ENCODE peak calls at places on chromosome 21, in nine cellular contexts. F is MM.1S, T is OCI-LY7, R is tibial artery, W is pancreas, Y is stomach, P is fibroblast of lung, E is heart right ventricle, A is left lung. J is an unnamed sample. For H3K4me1, the result is how much of the 10 kb centered on the place peaks cover.

GRCh38 chr21:38920631-38921398 is 115.1 kb downstream of the ETS2 start:
- DNase-seq in F (no peak), T (no peak), R (no peak), W (no peak), Y (no peak), P (peak), E (no peak), A (no peak), J (no peak)

GRCh38 chr21:31092867-31093266 is 54.6 kb upstream of the KRTAP19-8 start:
- DNase-seq in F (no peak), T (no peak), R (no peak), W (no peak), Y (no peak), P (no peak), E (no peak), A (no peak), J (no peak)

GRCh38 chr21:33231526-33231925 is 1.8 kb downstream of the IFNAR2 start:
- DNase-seq in F (no peak), T (no peak), R (no peak), W (no peak), Y (no peak), P (no peak), E (no peak), A (no peak), J (no peak)

GRCh38 chr21:15050588-15051377 is 14.0 kb downstream of the NRIP1 start:
- DNase-seq in F (no peak), T (no peak), R (no peak), W (no peak), Y (no peak), P (no peak), E (no peak), A (no peak), J (no peak)

GRCh38 chr21:25966308-25966707 is 204.3 kb downstream of the APP start:
- DNase-seq in F (no peak), T (no peak), R (no peak), W (no peak), Y (no peak), P (peak), E (no peak), A (no peak), J (no peak)

GRCh38 chr21:14438204-14438603 is 55.3 kb upstream of the HSPA13 start:
- DNase-seq in F (no peak), T (no peak), R (no peak), W (no peak), Y (no peak), P (no peak), E (no peak), A (no peak), J (no peak)

GRCh38 chr21:29092102-29092959 is 18.9 kb upstream of the CCT8 start:
- DNase-seq in F (no peak), T (no peak), R (no peak), W (no peak), Y (no peak), P (peak), E (no peak), A (no peak), J (no peak)

GRCh38 chr21:39456665-39457064 is 4.9 kb downstream of the SH3BGR start:
- DNase-seq in F (no peak), T (no peak), R (no peak), W (no peak), Y (no peak), P (no peak), E (no peak), A (no peak), J (no peak)

GRCh38 chr21:39022901-39023693 is 160.2 kb downstream of the PSMG1 start:
- DNase-seq in F (no peak), T (no peak), R (peak), W (peak), Y (no peak), P (peak), E (peak), A (peak), J (peak)

GRCh38 chr21:29343517-29343916 is 44.8 kb downstream of the BACH1 start:
- DNase-seq in F (no peak), T (no peak), R (no peak), W (no peak), Y (no peak), P (peak), E (no peak), A (no peak), J (no peak)

GRCh38 chr21:39314155-39315027 is 959 bp upstream of the BRWD1 start:
- DNase-seq in F (peak), T (peak), R (peak), W (peak), Y (peak), P (peak), E (peak), A (no peak), J (peak)

GRCh38 chr21:21807598-21807903 is 809.3 kb downstream of the NCAM2 start:
- DNase-seq in F (no peak), T (no peak), R (no peak), W (no peak), Y (no peak), P (no peak), E (no peak), A (no peak), J (no peak)

GRCh38 chr21:38787461-38788274 is 18.1 kb upstream of the ETS2 start:
- DNase-seq in F (no peak), T (no peak), R (no peak), W (peak), Y (peak), P (peak), E (no peak), A (no peak), J (no peak)

GRCh38 chr21:33971492-33972013 is 55.9 kb upstream of the ATP5PO start:
- DNase-seq in F (no peak), T (no peak), R (no peak), W (no peak), Y (no peak), P (no peak), E (no peak), A (no peak), J (no peak)

GRCh38 chr21:22556829-22557228 is 1558.6 kb downstream of the NCAM2 start:
- DNase-seq in F (no peak), T (no peak), R (no peak), W (no peak), Y (no peak), P (no peak), E (no peak), A (no peak), J (no peak)

GRCh38 chr21:38645282-38645681 is 147.0 kb upstream of the ERG start:
- DNase-seq in F (no peak), T (no peak), R (no peak), W (no peak), Y (no peak), P (peak), E (no peak), A (no peak), J (no peak)

GRCh38 chr21:34243562-34243961 is 120.2 kb upstream of the KCNE2 start:
- DNase-seq in F (peak), T (peak), R (no peak), W (no peak), Y (peak), P (peak), E (no peak), A (no peak), J (no peak)

GRCh38 chr21:31911138-31911907 is 38.5 kb downstream of the HUNK start:
- DNase-seq in F (no peak), T (no peak), R (no peak), W (no peak), Y (no peak), P (no peak), E (no peak), A (no peak), J (no peak)

GRCh38 chr21:39082656-39083376 is 100.4 kb downstream of the PSMG1 start:
- DNase-seq in F (peak), T (peak), R (no peak), W (peak), Y (peak), P (no peak), E (no peak), A (no peak), J (no peak)

GRCh38 chr21:28253971-28254370 is 738.7 kb downstream of the LTN1 start:
- DNase-seq in F (no peak), T (no peak), R (no peak), W (no peak), Y (no peak), P (no peak), E (no peak), A (no peak), J (no peak)

GRCh38 chr21:31874817-31875216 is 2.0 kb downstream of the HUNK start:
- DNase-seq in F (no peak), T (no peak), R (no peak), W (peak), Y (no peak), P (no peak), E (no peak), A (peak), J (no peak)

GRCh38 chr21:17371470-17371869 is 141.4 kb upstream of the CXADR start:
- DNase-seq in F (no peak), T (no peak), R (no peak), W (no peak), Y (no peak), P (peak), E (no peak), A (no peak), J (no peak)

GRCh38 chr21:26115899-26116298 is 54.7 kb downstream of the APP start:
- DNase-seq in F (no peak), T (no peak), R (no peak), W (no peak), Y (no peak), P (peak), E (no peak), A (no peak), J (no peak)

GRCh38 chr21:39874759-39875158 is 7.5 kb downstream of the PCP4 start:
- DNase-seq in F (peak), T (no peak), R (no peak), W (no peak), Y (no peak), P (no peak), E (no peak), A (no peak), J (no peak)

GRCh38 chr21:35138665-35139381 is 89.7 kb upstream of the RUNX1 start:
- DNase-seq in F (no peak), T (peak), R (no peak), W (no peak), Y (no peak), P (peak), E (no peak), A (no peak), J (no peak)

GRCh38 chr21:32311621-32312020 is 13.0 kb downstream of the MRAP start:
- DNase-seq in F (no peak), T (no peak), R (no peak), W (no peak), Y (no peak), P (no peak), E (no peak), A (no peak), J (no peak)

GRCh38 chr21:27132270-27132669 is 165.4 kb upstream of the ADAMTS5 start:
- DNase-seq in F (no peak), T (no peak), R (no peak), W (no peak), Y (no peak), P (peak), E (no peak), A (no peak), J (no peak)

GRCh38 chr21:31929548-31929947 is 56.7 kb downstream of the HUNK start:
- DNase-seq in F (no peak), T (no peak), R (no peak), W (no peak), Y (no peak), P (no peak), E (no peak), A (no peak), J (no peak)

GRCh38 chr21:14836950-14837349 is 227.8 kb downstream of the NRIP1 start:
- DNase-seq in F (no peak), T (no peak), R (no peak), W (no peak), Y (no peak), P (no peak), E (no peak), A (no peak), J (no peak)

GRCh38 chr21:39556176-39556575 is 56.6 kb upstream of the B3GALT5 start:
- DNase-seq in F (no peak), T (no peak), R (no peak), W (no peak), Y (no peak), P (no peak), E (no peak), A (no peak), J (no peak)

GRCh38 chr21:19900149-19900548 is 1098.1 kb upstream of the NCAM2 start:
- DNase-seq in F (no peak), T (no peak), R (no peak), W (no peak), Y (no peak), P (no peak), E (no peak), A (no peak), J (no peak)

GRCh38 chr21:31991356-31992331 is 118.8 kb downstream of the HUNK start:
- DNase-seq in F (no peak), T (no peak), R (no peak), W (no peak), Y (no peak), P (no peak), E (no peak), A (no peak), J (no peak)

GRCh38 chr21:43613755-43614638 is 45.3 kb downstream of the HSF2BP start:
- DNase-seq in F (peak), T (no peak), R (no peak), W (no peak), Y (no peak), P (peak), E (no peak), A (no peak), J (no peak)

GRCh38 chr21:29334717-29335428 is 36.2 kb downstream of the BACH1 start:
- DNase-seq in F (no peak), T (no peak), R (no peak), W (no peak), Y (no peak), P (peak), E (no peak), A (no peak), J (no peak)

GRCh38 chr21:33975548-33976081 is 60.0 kb upstream of the ATP5PO start:
- DNase-seq in F (no peak), T (peak), R (no peak), W (no peak), Y (no peak), P (no peak), E (no peak), A (no peak), J (no peak)

GRCh38 chr21:15063081-15063820 is 1.5 kb downstream of the NRIP1 start:
- DNase-seq in F (peak), T (no peak), R (no peak), W (no peak), Y (no peak), P (no peak), E (no peak), A (no peak), J (peak)

GRCh38 chr21:44818636-44819011 is 762 bp upstream of the SUMO3 start:
- DNase-seq in F (no peak), T (no peak), R (no peak), W (no peak), Y (no peak), P (no peak), E (peak), A (peak), J (no peak)

GRCh38 chr21:44817914-44818635 is at the start of gene SUMO3:
- DNase-seq in F (peak), T (peak), R (peak), W (peak), Y (peak), P (peak), E (peak), A (peak), J (peak)

GRCh38 chr21:44817506-44817880 is 369 bp downstream of the SUMO3 start:
- DNase-seq in F (peak), T (peak), R (peak), W (peak), Y (peak), P (peak), E (peak), A (peak), J (peak)

GRCh38 chr21:44815852-44816628 is 1.8 kb downstream of the SUMO3 start:
- DNase-seq in F (no peak), T (no peak), R (no peak), W (peak), Y (no peak), P (no peak), E (no peak), A (no peak), J (no peak)

DNA sequence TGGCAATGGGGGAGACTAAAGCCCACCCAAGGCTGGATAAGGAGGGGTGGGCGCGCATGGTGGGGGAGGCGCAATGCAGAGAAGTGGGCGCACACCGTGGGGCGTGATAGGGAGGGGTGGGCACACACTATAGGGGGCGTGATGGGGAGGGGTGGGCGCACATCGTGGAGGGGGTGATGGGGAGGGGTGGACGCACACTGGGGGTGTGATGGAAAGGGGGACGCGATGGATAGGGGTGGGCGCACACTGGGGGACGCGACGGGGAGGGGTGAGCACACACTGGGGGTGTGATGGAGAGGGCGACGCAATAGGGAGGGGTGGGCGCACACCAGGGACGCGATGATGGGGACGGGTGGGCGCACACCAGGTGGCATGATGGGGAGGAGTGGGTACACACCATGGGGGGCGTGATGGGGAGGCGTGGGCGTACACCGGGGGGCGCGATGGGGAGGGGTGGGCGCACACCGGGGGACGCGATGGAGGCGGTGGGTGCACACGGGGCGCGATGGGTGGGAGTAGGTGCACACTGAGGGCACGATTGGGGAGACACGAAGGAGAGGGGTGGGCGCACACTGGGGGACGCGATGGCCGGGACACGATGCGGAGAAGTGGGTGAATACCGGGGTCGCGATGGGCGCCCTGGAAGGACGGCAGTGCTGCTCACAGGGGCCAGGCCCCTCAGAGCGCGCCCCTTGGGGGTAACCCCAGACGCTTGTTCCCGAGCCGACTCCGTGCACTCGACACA is 929 bp downstream of the SUMO3 start:
- DNase-seq in F (no peak), T (no peak), R (no peak), W (peak), Y (no peak), P (no peak), E (peak), A (no peak), J (no peak)
- H3K27ac ChIP-seq in F (no peak), T (no peak), R (peak), W (no peak), Y (peak), P (no peak), E (peak), A (peak), J (peak)

GRCh38 chr21:16213518-16213917 is 483.7 kb downstream of the USP25 start:
- DNase-seq in F (no peak), T (no peak), R (no peak), W (no peak), Y (no peak), P (no peak), E (no peak), A (no peak), J (no peak)
- H3K4me1 ChIP-seq in F (under half), T (under half), R (under half), W (under half), Y (under half), P (under half), E (under half), A (under half), J (under half)

DNA sequence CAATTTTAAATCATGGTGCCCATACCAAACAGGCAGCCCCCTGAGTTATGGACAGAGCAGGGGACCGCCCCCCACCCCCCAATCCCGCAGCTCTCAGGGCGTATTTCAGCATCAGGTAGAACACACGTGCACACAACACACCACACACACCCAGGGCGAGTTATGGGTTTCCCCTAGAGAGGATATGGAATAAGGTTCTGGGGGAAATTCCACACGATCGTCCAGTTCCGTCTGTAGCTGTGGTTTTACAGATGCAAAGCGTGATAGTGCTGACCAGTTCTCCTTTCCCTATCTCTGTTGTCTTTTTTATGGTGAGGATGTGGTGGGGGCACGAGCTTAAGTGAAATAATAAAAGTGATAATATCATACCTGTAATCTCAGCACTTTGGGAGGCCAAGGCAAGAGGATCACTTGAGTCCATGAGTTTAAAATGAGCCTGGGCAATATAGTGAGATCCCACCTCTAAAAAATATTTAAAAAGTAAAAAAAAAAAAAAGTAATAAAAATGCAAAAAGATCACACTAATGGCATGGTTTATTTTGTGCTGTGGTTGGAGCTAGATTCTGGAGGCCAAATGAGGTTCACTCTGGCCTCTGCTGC is 25.1 kb downstream of the C2CD2 start:
- DNase-seq in F (peak), T (peak), R (no peak), W (no peak), Y (no peak), P (no peak), E (no peak), A (no peak), J (no peak)
- H3K27ac ChIP-seq in F (peak), T (peak), R (peak), W (no peak), Y (peak), P (no peak), E (peak), A (peak), J (no peak)

GRCh38 chr21:42255038-42255601 is 36.2 kb downstream of the ABCG1 start:
- DNase-seq in F (no peak), T (peak), R (no peak), W (no peak), Y (no peak), P (no peak), E (no peak), A (peak), J (peak)
- H3K4me1 ChIP-seq in F (under half), T (half or more), R (under half), W (under half), Y (under half), P (under half), E (under half), A (under half), J (under half)

DNA sequence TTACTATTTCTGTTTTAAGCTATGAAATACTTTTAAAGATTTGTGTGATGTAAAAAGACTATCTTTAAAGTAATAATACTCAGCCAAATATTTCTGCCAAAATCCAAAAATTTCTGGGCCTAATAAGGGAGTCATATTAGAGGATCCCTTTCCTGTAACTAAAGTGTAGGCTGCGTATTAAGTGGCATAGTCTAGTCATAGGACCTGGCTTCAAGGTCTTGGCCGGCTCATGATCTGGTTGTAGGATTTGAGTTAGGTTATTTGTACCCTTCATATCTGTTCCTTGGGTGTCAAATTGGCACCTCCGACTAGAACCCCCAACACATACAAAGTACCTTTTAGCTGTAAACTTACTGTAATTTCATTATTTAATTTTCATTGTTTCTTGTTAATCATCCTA is 107.8 kb downstream of the DYRK1A start:
- DNase-seq in F (no peak), T (no peak), R (no peak), W (no peak), Y (no peak), P (no peak), E (no peak), A (no peak), J (no peak)
- H3K27ac ChIP-seq in F (no peak), T (no peak), R (no peak), W (no peak), Y (no peak), P (no peak), E (no peak), A (no peak), J (peak)

DNA sequence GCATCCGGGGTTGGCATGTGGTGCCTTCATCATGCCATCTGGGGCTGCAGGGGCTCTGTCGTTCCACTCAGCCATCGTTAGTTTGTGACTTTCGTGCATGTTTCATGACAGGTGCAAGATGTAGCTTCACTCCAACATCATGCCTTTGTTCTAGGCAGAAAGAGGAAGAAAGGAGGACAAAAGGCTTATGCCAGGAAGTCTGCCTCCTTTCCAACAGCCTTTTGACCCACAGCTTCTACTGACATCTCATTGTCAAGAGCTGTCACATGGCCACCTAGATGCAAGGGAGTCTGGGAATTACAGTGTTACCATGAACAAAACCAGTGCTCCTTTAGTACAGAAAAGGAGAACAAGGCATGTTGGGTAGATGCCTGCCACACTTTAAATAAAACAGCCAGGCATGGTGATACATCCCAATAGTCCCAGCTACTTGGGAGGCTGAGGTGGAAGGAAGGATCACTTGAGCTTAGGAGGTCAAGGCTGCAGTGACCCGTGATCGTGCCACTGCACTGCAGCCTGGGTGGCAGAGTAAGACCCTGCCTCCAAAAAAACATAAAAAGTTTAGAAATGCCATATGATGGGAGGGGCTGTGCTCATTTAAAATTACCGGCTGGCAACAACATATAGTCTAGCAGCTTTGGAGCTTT is 7.3 kb downstream of the DOP1B start:
- DNase-seq in F (no peak), T (no peak), R (no peak), W (no peak), Y (no peak), P (no peak), E (no peak), A (no peak), J (no peak)
- H3K4me1 ChIP-seq in F (under half), T (under half), R (under half), W (under half), Y (half or more), P (under half), E (under half), A (under half), J (under half)